ENCODE peak calls at places on chromosomes 2 and 18, in eight cellular contexts. O, D, E, K, L, C, N and X are unnamed samples.

GRCh38 chr2:224319756-224320155 is 82.2 kb downstream of the FAM124B start:
- DNase-seq in O (no peak), D (no peak), E (no peak), K (no peak), L (no peak), C (no peak), N (no peak), X (no peak)

GRCh38 chr2:1210352-1210751 is 202.9 kb upstream of the TPO start:
- DNase-seq in O (no peak), D (no peak), E (no peak), K (no peak), L (no peak), C (no peak), N (no peak), X (no peak)

GRCh38 chr2:205220559-205220958 is 461.7 kb upstream of the NRP2 start:
- DNase-seq in O (no peak), D (no peak), E (no peak), K (no peak), L (no peak), C (no peak), N (no peak), X (no peak)

GRCh38 chr2:65749549-65749948 is 317.1 kb upstream of the SPRED2 start:
- DNase-seq in O (no peak), D (no peak), E (no peak), K (peak), L (no peak), C (no peak), N (no peak), X (peak)

GRCh38 chr2:219302412-219302968 is 6.7 kb downstream of the PTPRN start:
- DNase-seq in O (no peak), D (no peak), E (no peak), K (no peak), L (no peak), C (no peak), N (no peak), X (no peak)

GRCh38 chr2:176251928-176252327 is 17.3 kb upstream of the MTX2 start:
- DNase-seq in O (no peak), D (no peak), E (no peak), K (no peak), L (no peak), C (no peak), N (no peak), X (no peak)

GRCh38 chr2:101173707-101174295 is 22.6 kb upstream of the TBC1D8 start:
- DNase-seq in O (no peak), D (no peak), E (no peak), K (no peak), L (no peak), C (peak), N (no peak), X (no peak)

GRCh38 chr18:75896865-75897264 is 469.4 kb upstream of the SMIM21 start:
- DNase-seq in O (no peak), D (no peak), E (no peak), K (no peak), L (peak), C (no peak), N (no peak), X (no peak)

GRCh38 chr2:145141981-145142380 is 622.1 kb upstream of the ZEB2 start:
- DNase-seq in O (no peak), D (no peak), E (no peak), K (no peak), L (no peak), C (no peak), N (no peak), X (no peak)

GRCh38 chr2:204850576-204850975 is 305.3 kb downstream of the PARD3B start:
- DNase-seq in O (no peak), D (no peak), E (no peak), K (no peak), L (no peak), C (no peak), N (no peak), X (no peak)

GRCh38 chr2:121810959-121811853 is 55.8 kb downstream of the TSN start:
- DNase-seq in O (peak), D (peak), E (no peak), K (peak), L (peak), C (no peak), N (no peak), X (peak)

GRCh38 chr2:43071629-43072550 is 154.5 kb downstream of the ZFP36L2 start:
- DNase-seq in O (peak), D (peak), E (no peak), K (no peak), L (no peak), C (no peak), N (no peak), X (no peak)

GRCh38 chr18:60067426-60068210 is 167.8 kb downstream of the PMAIP1 start:
- DNase-seq in O (no peak), D (no peak), E (no peak), K (no peak), L (no peak), C (no peak), N (no peak), X (no peak)

GRCh38 chr2:128298846-128299507 is 19.7 kb downstream of the HS6ST1 start:
- DNase-seq in O (no peak), D (no peak), E (no peak), K (no peak), L (no peak), C (no peak), N (no peak), X (no peak)

GRCh38 chr2:112140899-112141622 is 2.9 kb downstream of the FBLN7 start:
- DNase-seq in O (no peak), D (no peak), E (no peak), K (no peak), L (no peak), C (no peak), N (no peak), X (no peak)

GRCh38 chr2:33018271-33018670 is 71.5 kb downstream of the LTBP1 start:
- DNase-seq in O (no peak), D (peak), E (no peak), K (no peak), L (no peak), C (no peak), N (no peak), X (no peak)

GRCh38 chr2:19667536-19667949 is 234.2 kb downstream of the TTC32 start:
- DNase-seq in O (no peak), D (no peak), E (no peak), K (no peak), L (no peak), C (no peak), N (no peak), X (no peak)

GRCh38 chr18:11572201-11572600 is 37.2 kb upstream of the SLC35G4 start:
- DNase-seq in O (no peak), D (no peak), E (no peak), K (no peak), L (no peak), C (no peak), N (no peak), X (no peak)

GRCh38 chr18:34493099-34493544 is 217.0 kb upstream of the DTNA start:
- DNase-seq in O (peak), D (peak), E (peak), K (peak), L (peak), C (no peak), N (no peak), X (peak)

GRCh38 chr18:60053747-60054304 is 154.0 kb downstream of the PMAIP1 start:
- DNase-seq in O (no peak), D (peak), E (no peak), K (peak), L (peak), C (no peak), N (no peak), X (peak)